ENCODE peak calls at places on chromosomes 6 and 20, in four cellular contexts. Q is epithelial cell of esophagus, P is adrenal gland, S is cardiac fibroblast. B is an unnamed sample.

GRCh38 chr20:1626528-1627192 is 6.9 kb upstream of the SIRPB1 start:
- DNase-seq in Q (no peak), P (peak; percentile 14), S (no peak), B (no peak)

GRCh38 chr6:102950967-102951366 is 1557.5 kb downstream of the GRIK2 start:
- DNase-seq in Q (no peak), P (no peak), S (no peak), B (no peak)

GRCh38 chr6:135129139-135129867 is 51.8 kb upstream of the MYB start:
- DNase-seq in Q (no peak), P (no peak), S (no peak), B (no peak)

GRCh38 chr20:1434571-1435336 is 31.9 kb downstream of the NSFL1C start:
- DNase-seq in Q (peak; percentile 70), P (no peak), S (peak; percentile 90), B (peak; percentile 83)

GRCh38 chr20:53750827-53751393 is 157.3 kb upstream of the ZNF217 start:
- DNase-seq in Q (no peak), P (no peak), S (peak; percentile 75), B (no peak)

GRCh38 chr6:112153926-112154621 is 66.7 kb downstream of the FAM229B start:
- DNase-seq in Q (peak; percentile 65), P (no peak), S (no peak), B (peak; percentile 80)

GRCh38 chr6:408599-409102 is 17.1 kb downstream of the IRF4 start:
- DNase-seq in Q (peak; percentile 22), P (peak; percentile 52), S (peak; percentile 46), B (peak; percentile 49)

GRCh38 chr20:52652271-52652670 is 319.9 kb upstream of the TSHZ2 start:
- DNase-seq in Q (no peak), P (no peak), S (no peak), B (no peak)

GRCh38 chr20:62409935-62410741 is 3.1 kb upstream of the CABLES2 start:
- DNase-seq in Q (peak; percentile 21), P (peak; percentile 89), S (peak; percentile 24), B (peak; percentile 36)

GRCh38 chr6:31652925-31653724 is 664 bp upstream of the BAG6 start:
- DNase-seq in Q (no peak), P (peak; percentile 88), S (peak; percentile 94), B (no peak)
- TF ChIP-seq CTCF in Q (no peak), P (no peak), S (no peak), B (no peak)

DNA sequence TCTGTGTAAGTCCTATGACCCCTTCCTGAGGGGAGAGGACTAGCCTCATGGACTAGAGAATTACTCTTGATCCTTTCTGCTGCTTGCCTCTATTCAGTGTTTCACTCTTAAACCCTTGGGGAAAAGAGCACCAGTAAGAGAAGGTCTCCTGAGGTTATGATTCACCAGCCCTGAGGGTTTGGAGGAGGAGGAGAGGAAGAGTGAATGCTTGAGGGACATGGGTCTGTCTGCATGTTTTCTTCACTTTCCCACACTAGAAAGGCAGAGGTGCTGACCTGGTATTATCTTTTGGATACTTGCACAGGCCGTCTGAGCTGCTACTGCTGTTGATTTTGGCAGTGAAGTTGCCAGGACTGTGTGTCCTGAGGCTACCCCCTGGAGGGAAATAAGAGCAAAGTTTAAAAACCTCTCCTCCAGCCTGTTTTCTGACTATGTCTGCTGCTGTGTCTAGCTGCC is 78.3 kb downstream of the CD109 start:
- DNase-seq in Q (peak; percentile 75), P (peak; percentile 12), S (peak; percentile 97), B (peak; percentile 97)
- TF ChIP-seq CTCF in Q (no peak), P (no peak), S (no peak), B (no peak)

GRCh38 chr6:158205220-158205944 is 37.2 kb downstream of the GTF2H5 start:
- DNase-seq in Q (no peak), P (no peak), S (no peak), B (no peak)
- TF ChIP-seq CTCF in Q (peak; percentile 39), P (peak; percentile 36), S (peak; percentile 50), B (peak; percentile 43)

DNA sequence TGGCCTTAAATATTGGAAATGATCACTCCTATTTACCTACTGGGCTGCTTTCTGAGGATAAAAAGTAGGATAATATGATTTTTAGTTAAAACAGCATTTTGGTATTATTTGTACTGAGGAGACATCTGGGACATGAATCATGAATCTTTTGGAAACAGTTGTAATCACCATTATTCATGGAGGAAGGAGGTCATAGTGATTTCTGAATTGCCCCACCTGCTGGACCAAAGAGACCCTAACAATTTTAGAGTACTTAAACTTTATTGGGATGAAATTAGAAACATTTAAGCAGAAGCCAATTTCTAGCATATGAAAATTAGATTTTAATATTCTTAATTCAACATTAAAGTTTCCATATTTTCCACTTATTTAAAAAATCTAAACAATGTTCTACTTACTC is 108.4 kb upstream of the SIM1 start:
- DNase-seq in Q (peak; percentile 42), P (no peak), S (peak; percentile 54), B (peak; percentile 46)
- TF ChIP-seq CTCF in Q (peak; percentile 19), P (no peak), S (peak; percentile 46), B (peak; percentile 22)

GRCh38 chr6:132259070-132259469 is 142.2 kb downstream of the MOXD1 start:
- DNase-seq in Q (peak; percentile 46), P (no peak), S (peak; percentile 58), B (peak; percentile 30)
- TF ChIP-seq CTCF in Q (peak; percentile 57), P (no peak), S (peak; percentile 47), B (peak; percentile 28)